ENCODE peak calls at places on chromosomes 5 and 9, in eight cellular contexts. G, Q, T, E, W, Y, F and J are unnamed samples.

GRCh38 chr5:98839469-98840383 is 66.3 kb downstream of the RGMB start:
- DNase-seq in G (no peak), F (no peak), T (no peak), Q (peak; percentile 67), Y (peak; percentile 43), W (peak; percentile 10), E (peak; percentile 20), J (no peak)

GRCh38 chr5:127183332-127183731 is 107.3 kb upstream of the MEGF10 start:
- DNase-seq in G (no peak), W (no peak), T (no peak), Y (no peak), F (no peak), E (no peak), Q (no peak), J (no peak)

GRCh38 chr9:16413509-16414016 is 456.9 kb downstream of the BNC2 start:
- DNase-seq in F (no peak), T (peak; percentile 98), E (peak; percentile 91), W (peak; percentile 92), G (no peak), Y (peak; percentile 88), Q (no peak), J (no peak)

GRCh38 chr5:56459394-56459793 is 226.3 kb upstream of the ANKRD55 start:
- DNase-seq in F (no peak), Q (no peak), W (no peak), E (no peak), T (no peak), G (no peak), Y (no peak), J (no peak)

GRCh38 chr5:10265245-10266109 is 15.4 kb downstream of the CCT5 start:
- DNase-seq in F (no peak), Y (no peak), G (no peak), W (no peak), Q (peak; percentile 46), T (no peak), E (no peak), J (no peak)

GRCh38 chr9:73118898-73119554 is 32.6 kb upstream of the ANXA1 start:
- DNase-seq in F (peak; percentile 66), Y (peak; percentile 59), G (no peak), W (peak; percentile 79), T (peak; percentile 77), E (peak; percentile 84), Q (no peak), J (no peak)

GRCh38 chr5:135031146-135031812 is 2.7 kb downstream of the PITX1 start:
- DNase-seq in T (peak; percentile 18), E (no peak), W (no peak), Y (no peak), G (peak; percentile 14), Q (no peak), F (no peak), J (no peak)

GRCh38 chr5:75566710-75567309 is 44.4 kb upstream of the ANKDD1B start:
- DNase-seq in G (peak; percentile 11), T (peak; percentile 96), Q (peak; percentile 67), E (peak; percentile 96), F (peak; percentile 80), Y (peak; percentile 88), W (peak; percentile 96), J (no peak)

GRCh38 chr5:127650649-127651048 is 1.8 kb downstream of the CTXN3 start:
- DNase-seq in T (peak; percentile 81), Y (no peak), E (peak; percentile 84), Q (no peak), G (no peak), F (no peak), W (peak; percentile 80), J (no peak)

GRCh38 chr9:101453776-101454570 is 18.4 kb upstream of the ALDOB start:
- DNase-seq in T (peak; percentile 65), Y (no peak), F (no peak), G (no peak), Q (no peak), W (no peak), E (no peak), J (no peak)

GRCh38 chr9:101458955-101459631 is 23.5 kb upstream of the ALDOB start:
- DNase-seq in T (peak; percentile 83), G (peak; percentile 85), F (peak; percentile 79), W (peak; percentile 54), Y (peak; percentile 71), E (peak; percentile 66), Q (peak; percentile 83), J (no peak)

GRCh38 chr9:101460965-101461364 is 25.4 kb upstream of the ALDOB start:
- DNase-seq in E (no peak), Y (no peak), G (no peak), W (no peak), T (no peak), F (no peak), Q (no peak), J (no peak)

GRCh38 chr9:101455656-101456235 is 20.2 kb upstream of the ALDOB start:
- DNase-seq in Y (no peak), G (no peak), T (peak; percentile 61), Q (no peak), E (peak; percentile 54), F (no peak), W (peak; percentile 30), J (no peak)

GRCh38 chr9:101457003-101457402 is 21.4 kb upstream of the ALDOB start:
- DNase-seq in E (no peak), Y (no peak), T (no peak), F (no peak), W (no peak), Q (no peak), G (no peak), J (no peak)
- H4K20me1 ChIP-seq in E (no peaks in the 10 kb centered on the region), Y (no peaks in the 10 kb centered on the region), T (no peaks in the 10 kb centered on the region), F (no peaks in the 10 kb centered on the region), W (no peaks in the 10 kb centered on the region), Q (no peaks in the 10 kb centered on the region), G (no peaks in the 10 kb centered on the region), J (no peaks in the 10 kb centered on the region)

GRCh38 chr9:88411471-88411870 is 23.2 kb downstream of the SPIN1 start:
- DNase-seq in Y (no peak), G (no peak), W (no peak), Q (no peak), E (no peak), F (no peak), T (no peak), J (no peak)
- H4K20me1 ChIP-seq in Y (peaks cover 3% of the 10 kb centered on the region), G (no peaks in the 10 kb centered on the region), W (peaks cover 77% of the 10 kb centered on the region), Q (no peaks in the 10 kb centered on the region), E (no peaks in the 10 kb centered on the region), F (no peaks in the 10 kb centered on the region), T (peaks cover 30% of the 10 kb centered on the region), J (peaks cover 9% of the 10 kb centered on the region)

GRCh38 chr9:134365791-134366222 is 39.6 kb downstream of the RXRA start:
- DNase-seq in G (no peak), W (no peak), Q (no peak), E (peak; percentile 29), T (no peak), Y (no peak), F (no peak), J (peak; percentile 12)

GRCh38 chr9:134367061-134367460 is 40.8 kb downstream of the RXRA start:
- DNase-seq in Q (no peak), W (no peak), G (no peak), E (no peak), Y (no peak), F (no peak), T (no peak), J (no peak)

GRCh38 chr9:134367796-134368490 is 41.7 kb downstream of the RXRA start:
- DNase-seq in Y (no peak), E (no peak), Q (no peak), F (no peak), G (peak; percentile 63), W (no peak), T (no peak), J (no peak)

GRCh38 chr9:134365115-134365596 is 38.9 kb downstream of the RXRA start:
- DNase-seq in Q (no peak), F (no peak), Y (no peak), G (no peak), E (no peak), W (no peak), T (no peak), J (no peak)

DNA sequence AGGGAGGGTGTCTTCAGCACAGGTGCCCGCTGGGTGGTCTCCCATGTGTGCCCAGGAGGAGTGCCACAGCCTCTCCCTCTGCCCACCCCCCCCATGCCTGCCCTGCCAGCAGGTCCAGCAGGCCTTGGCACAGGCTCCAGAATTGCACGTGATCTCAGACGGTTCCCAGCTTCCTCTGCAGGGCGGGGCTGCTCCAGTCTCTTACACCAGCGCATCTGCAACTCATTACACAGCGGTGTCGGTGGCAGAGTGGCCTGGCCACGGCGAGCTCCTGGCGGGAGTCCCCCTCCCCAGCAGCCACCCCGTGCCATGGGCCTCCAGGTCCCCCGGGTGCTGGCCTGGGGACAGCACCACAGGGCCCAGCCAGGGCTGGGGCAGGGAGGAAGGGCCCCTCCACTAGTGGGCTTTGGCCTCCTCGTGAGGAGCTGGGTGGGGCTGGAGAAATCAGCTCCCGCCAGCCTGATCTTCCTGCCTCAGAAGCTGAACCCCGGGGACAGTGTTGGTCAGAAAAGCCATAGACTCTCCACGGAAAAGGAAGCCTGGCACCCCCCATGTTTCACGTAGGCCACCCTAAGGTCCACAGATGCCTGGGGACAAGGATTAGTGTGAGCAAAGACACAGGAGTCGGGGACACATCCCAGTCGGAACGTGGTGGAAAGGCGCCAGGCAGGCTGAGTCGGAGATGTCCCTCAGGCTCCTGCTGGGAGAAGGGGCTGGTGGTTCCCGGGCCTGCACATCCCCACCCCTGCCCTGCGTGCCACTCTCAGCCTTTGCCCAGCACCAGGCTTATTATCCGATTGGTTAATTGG is 40.2 kb downstream of the RXRA start:
- DNase-seq in E (peak; percentile 76), G (no peak), T (peak; percentile 83), W (peak; percentile 62), Q (no peak), Y (peak; percentile 33), F (no peak), J (no peak)
- H4K20me1 ChIP-seq in E (no peaks in the 10 kb centered on the region), G (no peaks in the 10 kb centered on the region), T (peaks cover 100% of the 10 kb centered on the region), W (peaks cover 100% of the 10 kb centered on the region), Q (no peaks in the 10 kb centered on the region), Y (no peaks in the 10 kb centered on the region), F (no peaks in the 10 kb centered on the region), J (peaks cover 75% of the 10 kb centered on the region)

DNA sequence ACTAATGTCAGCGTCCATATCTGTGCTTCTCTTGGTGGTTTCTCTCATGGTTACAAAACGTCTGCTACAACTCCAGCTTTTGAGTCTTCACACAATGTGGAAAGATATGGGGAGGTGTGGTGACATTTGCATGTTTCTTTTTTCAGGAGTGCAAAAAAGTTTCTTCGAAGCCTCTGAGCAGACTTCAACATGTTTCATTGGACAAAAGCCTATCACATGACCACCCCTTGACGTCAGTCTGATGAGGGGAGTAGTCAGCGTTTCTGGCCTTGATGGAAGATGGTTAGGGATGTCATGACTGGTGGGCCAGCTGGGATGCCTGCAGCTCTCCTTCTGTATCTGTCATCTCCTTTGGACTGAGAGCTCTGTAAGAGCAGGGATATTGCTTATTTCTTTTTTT is 61.4 kb downstream of the PTPDC1 start:
- DNase-seq in E (no peak), W (no peak), Q (no peak), G (no peak), T (no peak), F (no peak), Y (no peak), J (no peak)
- H4K20me1 ChIP-seq in E (no peaks in the 10 kb centered on the region), W (no peaks in the 10 kb centered on the region), Q (peaks cover 4% of the 10 kb centered on the region), G (no peaks in the 10 kb centered on the region), T (no peaks in the 10 kb centered on the region), F (no peaks in the 10 kb centered on the region), Y (no peaks in the 10 kb centered on the region), J (no peaks in the 10 kb centered on the region)

GRCh38 chr9:135901826-135902225 is 5.5 kb downstream of the CAMSAP1 start:
- DNase-seq in G (no peak), Y (no peak), E (no peak), Q (no peak), F (no peak), W (no peak), T (no peak), J (no peak)
- H4K20me1 ChIP-seq in G (no peaks in the 10 kb centered on the region), Y (peaks cover 16% of the 10 kb centered on the region), E (peaks cover 2% of the 10 kb centered on the region), Q (peaks cover 24% of the 10 kb centered on the region), F (peaks cover 9% of the 10 kb centered on the region), W (peaks cover 96% of the 10 kb centered on the region), T (peaks cover 92% of the 10 kb centered on the region), J (peaks cover 78% of the 10 kb centered on the region)